ENCODE peak calls at places on chromosomes 12 and 14, in four cellular contexts. I, N, G and B are unnamed samples.

GRCh38 chr12:115964214-115964613 is 313.3 kb downstream of the MED13L start:
- DNase-seq in N (no peak), I (no peak), G (no peak), B (no peak)

GRCh38 chr14:54805080-54805479 is 97.5 kb downstream of the GCH1 start:
- DNase-seq in N (no peak), I (no peak), G (no peak), B (no peak)

GRCh38 chr12:85681333-85681732 is 154.9 kb downstream of the RASSF9 start:
- DNase-seq in I (no peak), G (no peak), N (no peak), B (no peak)

GRCh38 chr12:87112946-87113345 is 856.8 kb upstream of the MGAT4C start:
- DNase-seq in I (peak; percentile 22), G (no peak), N (no peak), B (no peak)

GRCh38 chr12:28933864-28934527 is 215.1 kb upstream of the FAR2 start:
- DNase-seq in I (peak; percentile 82), G (no peak), N (no peak), B (no peak)

GRCh38 chr14:80606347-80606772 is 335.2 kb downstream of the CEP128 start:
- DNase-seq in G (no peak), I (no peak), N (no peak), B (no peak)

GRCh38 chr12:13004368-13004767 is 4.3 kb upstream of the HEBP1 start:
- DNase-seq in N (no peak), G (no peak), I (no peak), B (no peak)

GRCh38 chr12:92915365-92915764 is 13.7 kb downstream of the EEA1 start:
- DNase-seq in G (no peak), I (no peak), N (no peak), B (no peak)

GRCh38 chr14:68015356-68016242 is 196.0 kb downstream of the RAD51B start:
- DNase-seq in N (no peak), I (no peak), G (no peak), B (no peak)

GRCh38 chr14:33249361-33249760 is 310.7 kb downstream of the NPAS3 start:
- DNase-seq in G (no peak), I (no peak), N (no peak), B (no peak)

GRCh38 chr12:98698603-98699463 is 53.7 kb downstream of the APAF1 start:
- DNase-seq in G (peak; percentile 49), I (peak; percentile 40), N (peak; percentile 44), B (peak; percentile 58)

GRCh38 chr14:105026033-105026785 is 5.3 kb upstream of the CDCA4 start:
- DNase-seq in N (no peak), G (no peak), I (peak; percentile 86), B (no peak)

GRCh38 chr14:21071225-21072041 is 1.3 kb downstream of the ARHGEF40 start:
- DNase-seq in I (peak; percentile 94), N (peak; percentile 81), G (peak; percentile 85), B (peak; percentile 79)

GRCh38 chr14:26074892-26075291 is 522.9 kb downstream of the NOVA1 start:
- DNase-seq in I (no peak), G (no peak), N (no peak), B (no peak)

GRCh38 chr12:96500686-96501085 is 11.3 kb downstream of the CFAP54 start:
- DNase-seq in G (no peak), N (no peak), I (no peak), B (no peak)

GRCh38 chr12:55912908-55913307 is 14.8 kb downstream of the PYM1 start:
- DNase-seq in I (no peak), N (no peak), G (no peak), B (no peak)

GRCh38 chr12:87848248-87848868 is 180.8 kb downstream of the C12orf50 start:
- DNase-seq in G (no peak), I (peak; percentile 51), N (no peak), B (no peak)

GRCh38 chr14:75467763-75468162 is 39.9 kb downstream of the JDP2 start:
- DNase-seq in N (no peak), G (no peak), I (no peak), B (no peak)

GRCh38 chr14:63273717-63274673 is 44.7 kb downstream of the GPHB5 start:
- DNase-seq in G (no peak), N (peak; percentile 46), I (no peak), B (no peak)

GRCh38 chr12:79689477-79690155 is 1.1 kb downstream of the PAWR start:
- DNase-seq in I (no peak), G (peak; percentile 48), N (peak; percentile 49), B (no peak)

GRCh38 chr12:103880299-103881142 is 39.5 kb upstream of the NT5DC3 start:
- DNase-seq in N (no peak), I (no peak), G (no peak), B (no peak)

GRCh38 chr12:26119391-26119981 is 5.4 kb downstream of the BHLHE41 start:
- DNase-seq in N (no peak), I (peak; percentile 61), G (no peak), B (no peak)

GRCh38 chr12:65570451-65571130 is 253.7 kb upstream of the HMGA2 start:
- DNase-seq in N (no peak), I (no peak), G (no peak), B (no peak)

GRCh38 chr14:74593241-74593985 is 18.6 kb downstream of the LTBP2 start:
- DNase-seq in I (no peak), N (no peak), G (no peak), B (no peak)

GRCh38 chr12:115623764-115624334 is 653.6 kb downstream of the MED13L start:
- DNase-seq in G (no peak), N (no peak), I (no peak), B (no peak)

GRCh38 chr14:103551338-103551762 is 11.1 kb downstream of the BAG5 start:
- DNase-seq in I (no peak), G (peak; percentile 28), N (no peak), B (no peak)

GRCh38 chr12:39772708-39773665 is 153.4 kb upstream of the ABCD2 start:
- DNase-seq in N (no peak), G (no peak), I (no peak), B (no peak)

GRCh38 chr12:31589896-31590729 is 823 bp downstream of the DENND5B start:
- DNase-seq in I (peak; percentile 49), G (peak; percentile 88), N (peak; percentile 55), B (peak; percentile 5)

GRCh38 chr12:102438047-102438822 is 42.1 kb downstream of the IGF1 start:
- DNase-seq in N (no peak), G (no peak), I (peak; percentile 84), B (no peak)

GRCh38 chr12:55930771-55931316 is at the start of gene DGKA:
- DNase-seq in I (peak; percentile 61), G (no peak), N (peak; percentile 50), B (peak; percentile 97)

GRCh38 chr14:66530526-66530925 is 22.6 kb downstream of the GPHN start:
- DNase-seq in I (no peak), N (no peak), G (no peak), B (no peak)

GRCh38 chr14:89625988-89626806 is 209.2 kb upstream of the FOXN3 start:
- DNase-seq in I (no peak), N (no peak), G (no peak), B (no peak)

DNA sequence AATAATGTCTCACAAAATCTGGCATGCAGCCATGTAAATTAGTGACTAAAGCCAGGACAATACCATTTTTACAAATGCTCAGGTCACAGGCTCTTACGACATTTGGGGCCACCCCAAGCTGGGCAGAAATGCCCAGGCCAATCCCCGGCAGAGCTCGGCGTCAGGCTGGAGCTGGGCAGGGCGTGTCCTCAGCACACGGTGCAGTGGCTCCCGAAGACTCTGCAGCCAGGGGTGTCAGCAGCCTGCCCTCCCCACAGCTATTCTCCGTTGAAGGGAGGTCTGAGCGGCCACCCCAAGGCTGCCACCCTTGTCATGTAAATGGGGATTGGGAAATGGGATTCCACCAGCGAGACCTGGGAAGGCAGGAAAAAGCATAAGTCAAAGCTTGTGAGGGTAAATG is 158.6 kb downstream of the DICER1 start:
- DNase-seq in N (no peak), G (no peak), I (no peak), B (no peak)
- H3K4me1 ChIP-seq in N (no peaks in the 10 kb centered on the region), G (no peaks in the 10 kb centered on the region), I (no peaks in the 10 kb centered on the region), B (peaks cover 15% of the 10 kb centered on the region)

DNA sequence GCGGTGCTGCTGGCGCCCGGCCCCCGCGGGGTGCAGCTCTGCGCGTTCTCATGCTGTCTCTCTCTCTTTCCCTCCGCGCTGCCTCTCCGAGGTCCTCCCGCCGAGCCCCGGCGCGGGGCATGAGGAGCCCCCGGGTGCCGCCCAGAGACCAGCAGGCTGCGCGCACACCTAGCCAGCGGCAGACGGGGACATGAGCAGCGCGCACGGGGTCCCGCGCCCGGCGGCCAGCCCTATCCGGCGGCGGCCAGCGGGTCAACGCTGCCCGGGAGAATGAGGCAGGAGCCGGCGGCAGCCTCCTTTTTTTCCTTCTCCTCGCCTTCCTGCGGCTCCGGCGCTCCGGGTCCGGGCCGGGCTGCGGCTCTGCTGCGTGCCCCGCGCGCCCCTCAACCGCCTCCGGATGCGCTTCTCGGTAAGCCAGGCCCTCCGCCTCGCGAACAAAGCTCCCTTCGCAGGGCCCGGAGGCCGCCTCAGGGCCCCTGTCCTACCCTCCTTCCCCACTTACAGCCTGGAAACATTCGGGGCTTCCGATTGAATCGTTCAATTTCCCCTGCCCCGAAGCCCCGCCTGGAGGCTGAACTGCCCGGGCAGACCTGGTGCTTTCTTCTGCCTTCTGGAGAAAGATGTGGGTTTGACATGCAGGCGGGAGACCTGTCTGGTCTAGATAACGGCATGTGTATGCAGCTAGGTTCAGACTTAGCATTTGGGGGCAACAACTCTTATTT is at the start of gene TUNAR:
- DNase-seq in G (no peak), N (no peak), I (no peak), B (no peak)
- H3K27me3 ChIP-seq in G (peaks cover 16% of the 10 kb centered on the region), N (peaks cover 42% of the 10 kb centered on the region), I (peaks cover 36% of the 10 kb centered on the region), B (no peaks in the 10 kb centered on the region)

GRCh38 chr14:24853446-24853845 is 196.5 kb downstream of the STXBP6 start:
- DNase-seq in G (no peak), N (no peak), I (no peak), B (no peak)

GRCh38 chr14:24858052-24858451 is 191.9 kb downstream of the STXBP6 start:
- DNase-seq in I (no peak), G (no peak), N (no peak), B (no peak)

GRCh38 chr14:24858684-24859083 is 191.3 kb downstream of the STXBP6 start:
- DNase-seq in I (no peak), G (no peak), N (no peak), B (no peak)

GRCh38 chr14:24859559-24859958 is 190.4 kb downstream of the STXBP6 start:
- DNase-seq in G (no peak), N (no peak), I (no peak), B (no peak)

GRCh38 chr14:24857277-24857676 is 192.7 kb downstream of the STXBP6 start:
- DNase-seq in N (no peak), G (no peak), I (no peak), B (no peak)
- H3K4me3 ChIP-seq in N (no peak overlapping the region), G (no peak overlapping the region), I (no peak overlapping the region), B (no peak overlapping the region)

GRCh38 chr12:125055591-125055990 is 9.6 kb upstream of the AACS start:
- DNase-seq in G (no peak), N (no peak), I (no peak), B (no peak)

GRCh38 chr12:125053821-125054220 is 11.4 kb upstream of the AACS start:
- DNase-seq in N (no peak), G (no peak), I (no peak), B (no peak)

GRCh38 chr12:125057708-125058107 is 7.5 kb upstream of the AACS start:
- DNase-seq in N (no peak), I (no peak), G (no peak), B (no peak)

GRCh38 chr12:125061229-125061628 is 4.0 kb upstream of the AACS start:
- DNase-seq in I (no peak), N (no peak), G (no peak), B (no peak)

GRCh38 chr12:125056306-125056705 is 8.9 kb upstream of the AACS start:
- DNase-seq in I (no peak), G (no peak), N (no peak), B (no peak)
- H3K4me1 ChIP-seq in I (no peaks in the 10 kb centered on the region), G (no peaks in the 10 kb centered on the region), N (no peaks in the 10 kb centered on the region), B (no peaks in the 10 kb centered on the region)